ENCODE peak calls at places on chromosomes 1 and 21, in five cellular contexts. Q is AG20443, S is epithelial cell of esophagus, M is upper lobe of right lung, G is endothelial cell. D is an unnamed sample.

GRCh38 chr1:56169856-56170255 is 409.5 kb downstream of the PLPP3 start:
- DNase-seq in Q (peak; percentile 17), S (no peak), M (no peak), G (no peak), D (peak; percentile 30)

GRCh38 chr1:119647734-119648619 is at the start of gene ZNF697:
- DNase-seq in Q (peak; percentile 97), S (peak; percentile 99), M (peak; percentile 99), G (peak; percentile 84), D (peak; percentile 95)

GRCh38 chr1:207848234-207848633 is 62.7 kb downstream of the CD34 start:
- DNase-seq in Q (peak; percentile 59), S (peak; percentile 97), M (peak; percentile 88), G (no peak), D (peak; percentile 71)

GRCh38 chr21:44263221-44263671 is 1.5 kb upstream of the DNMT3L start:
- DNase-seq in Q (no peak), S (no peak), M (no peak), G (no peak), D (no peak)

GRCh38 chr1:241331328-241331693 is 25.7 kb downstream of the RGS7 start:
- DNase-seq in Q (no peak), S (no peak), M (no peak), G (no peak), D (no peak)

GRCh38 chr1:41671116-41671755 is 186.8 kb upstream of the EDN2 start:
- DNase-seq in Q (no peak), S (no peak), M (peak; percentile 38), G (no peak), D (no peak)

GRCh38 chr1:29896791-29897725 is 660.7 kb downstream of the PTPRU start:
- DNase-seq in Q (no peak), S (no peak), M (no peak), G (no peak), D (peak; percentile 25)

GRCh38 chr1:169204184-169204583 is 97.7 kb downstream of the ATP1B1 start:
- DNase-seq in Q (no peak), S (no peak), M (no peak), G (no peak), D (no peak)

GRCh38 chr1:85297855-85298629 is 21.6 kb upstream of the BCL10 start:
- DNase-seq in Q (peak; percentile 80), S (peak; percentile 94), M (no peak), G (no peak), D (peak; percentile 100)